ENCODE peak calls at places on chromosomes 4 and X, in eight cellular contexts. P is HCT116, W is neural progenitor cell, C is OCI-LY7, J is hepatocyte, E is PC-3, Y is SK-N-SH, N is MM.1S. X is an unnamed sample.

GRCh38 chrX:153209347-153209746 is 30.3 kb downstream of the MAGEA1 start:
- DNase-seq in P (no peak), W (no peak), C (no peak), J (no peak), E (peak), Y (no peak), N (no peak), X (no peak)

GRCh38 chr4:16092682-16093319 is 9.0 kb upstream of the PROM1 start:
- DNase-seq in P (no peak), W (peak), C (no peak), J (no peak), E (no peak), Y (no peak), N (no peak), X (peak)

GRCh38 chr4:176927664-176928063 is 134.9 kb upstream of the VEGFC start:
- DNase-seq in P (no peak), W (no peak), C (no peak), J (peak), E (peak), Y (no peak), N (no peak), X (no peak)

GRCh38 chrX:667360-667759 is 36.8 kb downstream of the SHOX start:
- DNase-seq in P (no peak), W (no peak), C (no peak), J (no peak), E (no peak), Y (no peak), N (no peak), X (no peak)

GRCh38 chr4:38290360-38290759 is 330.2 kb downstream of the PTTG2 start:
- DNase-seq in P (no peak), W (no peak), C (no peak), J (no peak), E (peak), Y (no peak), N (no peak), X (no peak)

GRCh38 chr4:127304356-127304755 is 328.4 kb upstream of the INTU start:
- DNase-seq in P (no peak), W (no peak), C (no peak), J (no peak), E (no peak), Y (no peak), N (no peak), X (no peak)

GRCh38 chr4:73011629-73011985 is 57.9 kb downstream of the COX18 start:
- DNase-seq in P (no peak), W (no peak), C (no peak), J (no peak), E (no peak), Y (no peak), N (no peak), X (no peak)

GRCh38 chr4:152265149-152265621 is 270.7 kb downstream of the FBXW7 start:
- DNase-seq in P (no peak), W (no peak), C (no peak), J (peak), E (peak), Y (no peak), N (no peak), X (no peak)

GRCh38 chrX:17809984-17810383 is 51.1 kb downstream of the RAI2 start:
- DNase-seq in P (no peak), W (no peak), C (no peak), J (no peak), E (no peak), Y (no peak), N (no peak), X (no peak)

GRCh38 chrX:44175455-44175854 is 168.0 kb downstream of the EFHC2 start:
- DNase-seq in P (no peak), W (no peak), C (no peak), J (no peak), E (no peak), Y (no peak), N (no peak), X (no peak)

GRCh38 chrX:118751950-118752783 is 24.8 kb downstream of the IL13RA1 start:
- DNase-seq in P (no peak), W (no peak), C (no peak), J (no peak), E (no peak), Y (no peak), N (peak), X (no peak)

GRCh38 chr4:128068927-128069326 is 7.8 kb downstream of the LARP1B start:
- DNase-seq in P (peak), W (peak), C (peak), J (no peak), E (peak), Y (peak), N (no peak), X (peak)

GRCh38 chr4:169791064-169791463 is 33.3 kb upstream of the HPF1 start:
- DNase-seq in P (no peak), W (no peak), C (no peak), J (no peak), E (no peak), Y (no peak), N (no peak), X (no peak)

GRCh38 chr4:25532579-25532978 is 123.1 kb upstream of the SLC34A2 start:
- DNase-seq in P (no peak), W (no peak), C (no peak), J (no peak), E (peak), Y (no peak), N (no peak), X (no peak)

GRCh38 chrX:79287724-79288123 is 79.4 kb downstream of the ITM2A start:
- DNase-seq in P (no peak), W (no peak), C (no peak), J (no peak), E (no peak), Y (no peak), N (no peak), X (no peak)

GRCh38 chr4:145781306-145781705 is 101.4 kb downstream of the C4orf51 start:
- DNase-seq in P (no peak), W (no peak), C (no peak), J (no peak), E (peak), Y (no peak), N (no peak), X (no peak)

GRCh38 chrX:155028192-155028591 is 1.5 kb downstream of the FUNDC2 start:
- DNase-seq in P (no peak), W (peak), C (peak), J (no peak), E (peak), Y (no peak), N (no peak), X (no peak)

GRCh38 chr4:20440170-20440569 is 188.5 kb downstream of the SLIT2 start:
- DNase-seq in P (no peak), W (no peak), C (no peak), J (no peak), E (no peak), Y (no peak), N (no peak), X (no peak)

GRCh38 chrX:150478496-150479492 is 89.6 kb upstream of the MTM1 start:
- DNase-seq in P (no peak), W (no peak), C (no peak), J (no peak), E (no peak), Y (no peak), N (peak), X (no peak)

GRCh38 chrX:21655901-21656586 is 2.1 kb downstream of the KLHL34 start:
- DNase-seq in P (no peak), W (no peak), C (no peak), J (no peak), E (no peak), Y (peak), N (no peak), X (peak)

GRCh38 chr4:112515278-112516075 is 503 bp downstream of the NEUROG2 start:
- DNase-seq in P (no peak), W (peak), C (peak), J (peak), E (peak), Y (peak), N (peak), X (peak)

GRCh38 chr4:86809809-86810208 is 39.4 kb downstream of the SLC10A6 start:
- DNase-seq in P (no peak), W (no peak), C (no peak), J (no peak), E (no peak), Y (no peak), N (no peak), X (no peak)

GRCh38 chr4:41686893-41687292 is 61.6 kb downstream of the PHOX2B start:
- DNase-seq in P (no peak), W (no peak), C (no peak), J (no peak), E (no peak), Y (no peak), N (no peak), X (no peak)

GRCh38 chrX:113892401-113892800 is 691.5 kb upstream of the HTR2C start:
- DNase-seq in P (no peak), W (no peak), C (no peak), J (peak), E (peak), Y (no peak), N (no peak), X (no peak)

GRCh38 chr4:169968999-169969398 is 57.2 kb downstream of the MFAP3L start:
- DNase-seq in P (no peak), W (no peak), C (no peak), J (peak), E (no peak), Y (no peak), N (no peak), X (no peak)

GRCh38 chr4:175290401-175290800 is 372.2 kb downstream of the ADAM29 start:
- DNase-seq in P (no peak), W (no peak), C (no peak), J (no peak), E (peak), Y (no peak), N (no peak), X (no peak)

GRCh38 chr4:73734405-73735070 is 5.8 kb upstream of the CXCL8 start:
- DNase-seq in P (no peak), W (no peak), C (no peak), J (no peak), E (peak), Y (no peak), N (no peak), X (no peak)

GRCh38 chr4:7199771-7200441 is 7.6 kb downstream of the SORCS2 start:
- DNase-seq in P (no peak), W (no peak), C (no peak), J (no peak), E (no peak), Y (no peak), N (no peak), X (no peak)

GRCh38 chr4:1337376-1337831 is 9.6 kb upstream of the UVSSA start:
- DNase-seq in P (peak), W (no peak), C (no peak), J (peak), E (peak), Y (no peak), N (no peak), X (no peak)

GRCh38 chr4:24226018-24226417 is 336.2 kb upstream of the PPARGC1A start:
- DNase-seq in P (no peak), W (no peak), C (no peak), J (no peak), E (no peak), Y (no peak), N (no peak), X (no peak)

GRCh38 chrX:136195247-136195646 is 47.9 kb downstream of the FHL1 start:
- DNase-seq in P (no peak), W (no peak), C (no peak), J (no peak), E (no peak), Y (no peak), N (no peak), X (no peak)

GRCh38 chr4:73631565-73632226 is 11.5 kb upstream of the RASSF6 start:
- DNase-seq in P (no peak), W (no peak), C (no peak), J (no peak), E (no peak), Y (no peak), N (peak), X (no peak)

GRCh38 chr4:139560396-139561084 is 4.5 kb upstream of the SETD7 start:
- DNase-seq in P (no peak), W (peak), C (peak), J (no peak), E (no peak), Y (no peak), N (no peak), X (peak)

GRCh38 chr4:1167244-1167949 is 5.0 kb downstream of the SPON2 start:
- DNase-seq in P (peak), W (peak), C (peak), J (peak), E (peak), Y (peak), N (peak), X (peak)

GRCh38 chr4:91113130-91113706 is 986.0 kb downstream of the CCSER1 start:
- DNase-seq in P (peak), W (peak), C (peak), J (peak), E (peak), Y (peak), N (peak), X (peak)

GRCh38 chr4:95638920-95639501 is 90.2 kb upstream of the UNC5C start:
- DNase-seq in P (no peak), W (no peak), C (no peak), J (no peak), E (no peak), Y (no peak), N (peak), X (no peak)
- TF ChIP-seq EZH2phosphoT487 in P (no peak), W (no peak), C (no peak), J (no peak), E (no peak), Y (no peak), N (no peak), X (no peak)

DNA sequence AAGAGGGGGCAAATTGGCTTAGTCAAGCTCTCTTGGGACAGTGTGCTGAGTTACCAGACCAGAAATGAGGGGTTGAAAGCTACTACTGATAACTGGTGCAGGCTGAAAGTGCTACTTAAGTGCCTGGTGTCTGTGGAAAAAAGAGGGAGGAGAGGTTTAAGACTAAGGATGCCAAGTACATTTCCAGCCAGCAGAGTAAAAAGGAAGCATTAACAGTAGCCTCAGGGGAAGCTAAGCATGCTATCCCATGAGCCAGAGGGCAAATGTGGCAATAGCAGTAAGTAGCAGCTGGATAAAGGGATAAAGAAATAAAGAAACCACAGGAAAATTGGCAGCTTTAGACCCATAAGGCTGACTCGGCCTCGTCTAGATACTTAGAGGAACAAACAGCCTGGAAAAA is 196.3 kb upstream of the MAB21L2 start:
- DNase-seq in P (no peak), W (peak), C (no peak), J (peak), E (peak), Y (no peak), N (no peak), X (peak)
- TF ChIP-seq CTCF in P (no peak), W (no peak), C (no peak), J (no peak), E (no peak), Y (no peak), N (no peak), X (no peak)

DNA sequence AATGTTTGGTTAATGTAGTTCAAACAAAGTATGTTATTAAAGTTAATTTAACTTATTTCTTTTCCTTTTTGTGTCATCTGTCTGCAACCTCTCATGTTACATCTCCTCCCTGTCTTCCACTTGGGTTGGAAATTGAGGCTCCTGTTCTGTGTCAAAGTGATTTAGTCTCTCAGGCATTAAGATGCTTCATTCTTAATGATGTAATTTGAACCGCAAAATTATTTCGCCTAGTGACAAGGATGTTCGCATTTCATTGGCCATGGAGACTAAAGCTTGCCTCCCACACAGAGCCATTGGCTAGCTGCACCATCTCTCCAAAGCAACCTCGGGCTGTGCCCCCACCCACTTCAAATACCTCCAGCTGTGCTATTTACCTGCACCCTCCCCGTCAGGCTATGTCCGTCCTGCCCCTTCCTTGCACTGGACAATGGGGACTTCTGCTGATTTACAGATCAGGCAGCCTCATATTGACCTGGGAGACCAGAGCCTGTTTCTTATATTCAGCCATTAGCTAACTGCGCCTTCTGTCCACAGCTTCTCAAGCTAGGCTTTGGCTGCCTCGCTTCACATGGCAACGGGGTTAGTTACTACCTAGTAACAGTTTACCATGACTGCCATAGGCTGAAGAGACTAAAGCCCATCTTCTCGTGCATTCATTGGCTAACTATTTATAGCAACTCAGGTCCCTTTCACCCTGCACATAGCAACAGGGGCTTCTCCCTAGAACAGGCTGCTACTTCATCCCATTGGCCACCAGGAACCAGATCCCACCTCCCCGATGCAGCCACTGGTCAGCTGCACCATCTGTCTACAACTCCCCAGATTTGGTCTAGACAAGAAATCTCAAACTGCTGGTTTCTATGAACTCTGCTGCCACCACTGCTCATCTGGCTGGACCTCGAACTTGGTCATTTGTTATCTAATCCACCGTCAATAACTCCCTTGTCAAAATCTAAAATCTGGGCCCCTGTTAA is 8.6 kb upstream of the ZNF157 start:
- DNase-seq in P (peak), W (peak), C (peak), J (peak), E (peak), Y (peak), N (peak), X (peak)
- H2AFZ ChIP-seq in P (peak), W (no peak), C (peak), J (no peak), E (peak), Y (peak), N (peak), X (no peak)

GRCh38 chrX:10159069-10159468 is 2.3 kb downstream of the CLCN4 start:
- DNase-seq in P (no peak), W (no peak), C (no peak), J (no peak), E (no peak), Y (peak), N (no peak), X (peak)

GRCh38 chrX:10160221-10160620 is 3.4 kb downstream of the CLCN4 start:
- DNase-seq in P (no peak), W (no peak), C (no peak), J (no peak), E (no peak), Y (no peak), N (no peak), X (no peak)

GRCh38 chrX:10157545-10157944 is 770 bp downstream of the CLCN4 start:
- DNase-seq in P (no peak), W (no peak), C (no peak), J (no peak), E (peak), Y (no peak), N (no peak), X (no peak)

GRCh38 chrX:10157032-10157341 is 212 bp downstream of the CLCN4 start:
- DNase-seq in P (no peak), W (no peak), C (no peak), J (no peak), E (peak), Y (no peak), N (no peak), X (no peak)

GRCh38 chrX:10158279-10158939 is 1.6 kb downstream of the CLCN4 start:
- DNase-seq in P (no peak), W (peak), C (peak), J (peak), E (no peak), Y (peak), N (no peak), X (peak)
- TF ChIP-seq EZH2phosphoT487 in P (no peak), W (no peak), C (no peak), J (no peak), E (no peak), Y (no peak), N (no peak), X (no peak)